ENCODE peak calls at places on chromosomes 6 and 20, in four cellular contexts. K is RWPE1, U is body of pancreas, I is tibial nerve. G is an unnamed sample.

GRCh38 chr6:17725083-17725482 is 18.4 kb upstream of the NUP153 start:
- DNase-seq in K (no peak), I (no peak), U (no peak), G (no peak)

GRCh38 chr6:161228911-161229591 is 44.8 kb downstream of the AGPAT4 start:
- DNase-seq in U (no peak), I (no peak), K (peak), G (peak)

GRCh38 chr20:17616480-17617211 is 46.8 kb downstream of the DSTN start:
- DNase-seq in K (no peak), I (no peak), U (no peak), G (no peak)

GRCh38 chr6:163127587-163127986 is 286.9 kb upstream of the QKI start:
- DNase-seq in K (no peak), I (no peak), U (no peak), G (no peak)

GRCh38 chr6:80690611-80691090 is 584.2 kb downstream of the BCKDHB start:
- DNase-seq in U (no peak), K (no peak), I (no peak), G (no peak)

GRCh38 chr6:89944826-89945407 is 50.6 kb downstream of the GJA10 start:
- DNase-seq in I (no peak), K (no peak), U (no peak), G (no peak)

GRCh38 chr6:122265755-122266154 is 133.7 kb upstream of the HSF2 start:
- DNase-seq in I (no peak), U (no peak), K (no peak), G (no peak)

GRCh38 chr6:130717657-130718056 is 109.5 kb upstream of the SMLR1 start:
- DNase-seq in I (no peak), K (no peak), U (no peak), G (no peak)

GRCh38 chr6:32214126-32214525 is 9.7 kb downstream of the NOTCH4 start:
- DNase-seq in I (no peak), K (no peak), U (no peak), G (no peak)

GRCh38 chr6:133218831-133219230 is 22.3 kb upstream of the EYA4 start:
- DNase-seq in U (no peak), K (no peak), I (no peak), G (peak)

GRCh38 chr6:4447646-4448315 is 312.4 kb upstream of the ECI2 start:
- DNase-seq in I (no peak), K (no peak), U (no peak), G (no peak)

GRCh38 chr6:79630883-79631799 is at the start of gene SH3BGRL2:
- DNase-seq in K (peak), U (peak), I (peak), G (peak)

GRCh38 chr6:103522045-103522444 is 1337.7 kb downstream of the HACE1 start:
- DNase-seq in K (no peak), U (no peak), I (no peak), G (no peak)

GRCh38 chr6:51562198-51562597 is 525.2 kb downstream of the PKHD1 start:
- DNase-seq in K (no peak), I (no peak), U (no peak), G (no peak)

GRCh38 chr20:17969276-17969883 is 562 bp downstream of the MGME1 start:
- DNase-seq in I (no peak), U (peak), K (peak), G (no peak)

GRCh38 chr6:64012351-64013060 is 376.9 kb downstream of the PHF3 start:
- DNase-seq in U (no peak), I (peak), K (peak), G (peak)

GRCh38 chr6:109892451-109893435 is 85.4 kb upstream of the GPR6 start:
- DNase-seq in K (peak), U (peak), I (no peak), G (peak)

GRCh38 chr6:14549319-14549770 is 431.8 kb downstream of the CD83 start:
- DNase-seq in K (no peak), I (no peak), U (no peak), G (no peak)

GRCh38 chr20:50381771-50382593 is 128.2 kb upstream of the PTPN1 start:
- DNase-seq in I (no peak), K (no peak), U (no peak), G (no peak)

GRCh38 chr20:38842558-38842981 is 37.1 kb downstream of the PPP1R16B start:
- DNase-seq in K (no peak), I (no peak), U (no peak), G (no peak)

GRCh38 chr6:163457637-163458561 is 43.4 kb downstream of the QKI start:
- DNase-seq in K (peak), I (peak), U (no peak), G (peak)

GRCh38 chr6:73665686-73666319 is 12.0 kb upstream of the SLC17A5 start:
- DNase-seq in U (no peak), I (no peak), K (no peak), G (peak)

GRCh38 chr6:16319813-16320532 is 81.6 kb downstream of the GMPR start:
- DNase-seq in K (peak), U (peak), I (peak), G (peak)

GRCh38 chr20:41956316-41957050 is 338.3 kb upstream of the CHD6 start:
- DNase-seq in I (no peak), K (no peak), U (no peak), G (no peak)

GRCh38 chr6:17904491-17905120 is 82.8 kb downstream of the KIF13A start:
- DNase-seq in K (no peak), U (no peak), I (no peak), G (no peak)

GRCh38 chr6:42045538-42046460 is 4.5 kb upstream of the TAF8 start:
- DNase-seq in U (peak), K (peak), I (peak), G (peak)

GRCh38 chr6:6610031-6610591 is 21.6 kb downstream of the LY86 start:
- DNase-seq in I (no peak), U (no peak), K (no peak), G (no peak)

GRCh38 chr6:106783631-106784566 is 154.5 kb downstream of the QRSL1 start:
- DNase-seq in I (no peak), K (peak), U (peak), G (peak)
- H3K27ac ChIP-seq in I (no peak), K (peak), U (peak), G (peak)

DNA sequence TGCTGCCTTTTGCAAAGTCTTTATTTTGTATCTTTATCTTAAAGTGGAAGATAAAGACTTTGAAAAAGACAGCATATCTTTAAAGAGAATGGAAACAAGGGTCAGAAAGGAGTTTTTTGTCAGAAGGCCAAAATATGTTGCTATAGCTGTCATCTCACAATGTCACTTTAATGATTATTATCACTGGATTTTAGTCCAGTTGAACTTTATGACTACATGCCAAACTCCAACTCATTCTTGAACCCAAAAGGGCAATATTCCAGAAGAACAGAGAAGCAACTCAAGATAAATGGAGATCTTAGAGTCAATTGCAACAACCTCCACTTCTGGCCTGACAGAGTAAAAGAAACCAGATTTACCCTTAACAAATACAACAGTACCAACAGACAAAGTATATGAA is 47.3 kb upstream of the CLIC5 start:
- DNase-seq in I (no peak), U (no peak), K (no peak), G (no peak)
- H3K27ac ChIP-seq in I (no peak), U (peak), K (no peak), G (no peak)

DNA sequence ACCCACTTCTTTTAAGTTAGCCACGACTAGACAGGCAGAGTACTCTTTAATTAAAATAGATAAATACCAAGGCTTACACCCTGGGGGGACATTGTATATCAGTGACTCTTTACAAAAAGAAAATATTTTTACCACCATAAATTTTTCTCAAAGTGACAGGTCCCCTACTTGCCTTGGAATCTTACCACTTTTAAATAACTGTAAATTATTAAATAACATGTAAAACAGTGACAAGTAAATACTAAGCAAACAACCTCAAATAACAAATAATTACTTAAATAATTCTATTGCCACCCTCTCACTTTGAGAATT is 116.3 kb downstream of the OGFRL1 start:
- DNase-seq in K (no peak), U (no peak), I (no peak), G (no peak)
- H3K27ac ChIP-seq in K (no peak), U (peak), I (no peak), G (peak)

GRCh38 chr20:24961384-24962181 is 12.5 kb downstream of the CST7 start:
- DNase-seq in U (no peak), I (no peak), K (no peak), G (no peak)

GRCh38 chr20:24960861-24961260 is 11.8 kb downstream of the CST7 start:
- DNase-seq in U (no peak), K (no peak), I (no peak), G (no peak)

GRCh38 chr20:24959591-24960301 is 10.7 kb downstream of the CST7 start:
- DNase-seq in U (no peak), K (no peak), I (no peak), G (no peak)

GRCh38 chr20:24958506-24959385 is 9.7 kb downstream of the CST7 start:
- DNase-seq in U (no peak), I (no peak), K (no peak), G (no peak)

GRCh38 chr20:24960302-24960801 is 11.3 kb downstream of the CST7 start:
- DNase-seq in I (no peak), K (no peak), U (peak), G (no peak)
- H3K27ac ChIP-seq in I (no peak), K (peak), U (no peak), G (no peak)

GRCh38 chr6:21609881-21610329 is 16.4 kb downstream of the SOX4 start:
- DNase-seq in I (no peak), U (no peak), K (no peak), G (no peak)
- H3K27ac ChIP-seq in I (no peak), U (no peak), K (no peak), G (no peak)

GRCh38 chr6:156783958-156784357 is 6.8 kb downstream of the ARID1B start:
- DNase-seq in U (no peak), K (no peak), I (no peak), G (no peak)
- H3K27ac ChIP-seq in U (no peak), K (no peak), I (no peak), G (no peak)

GRCh38 chr20:62357681-62358080 is 9.4 kb downstream of the LAMA5 start:
- DNase-seq in K (no peak), U (peak), I (no peak), G (no peak)
- H3K27ac ChIP-seq in K (peak), U (peak), I (peak), G (no peak)

GRCh38 chr6:3341467-3341866 is 82.7 kb downstream of the PSMG4 start:
- DNase-seq in U (no peak), I (peak), K (no peak), G (no peak)

GRCh38 chr6:3340358-3340798 is 81.6 kb downstream of the PSMG4 start:
- DNase-seq in U (no peak), I (peak), K (no peak), G (no peak)

GRCh38 chr6:3337521-3338350 is 79.0 kb downstream of the PSMG4 start:
- DNase-seq in U (no peak), I (no peak), K (no peak), G (no peak)

GRCh38 chr6:3343089-3343901 is 84.5 kb downstream of the PSMG4 start:
- DNase-seq in I (no peak), K (no peak), U (no peak), G (no peak)

DNA sequence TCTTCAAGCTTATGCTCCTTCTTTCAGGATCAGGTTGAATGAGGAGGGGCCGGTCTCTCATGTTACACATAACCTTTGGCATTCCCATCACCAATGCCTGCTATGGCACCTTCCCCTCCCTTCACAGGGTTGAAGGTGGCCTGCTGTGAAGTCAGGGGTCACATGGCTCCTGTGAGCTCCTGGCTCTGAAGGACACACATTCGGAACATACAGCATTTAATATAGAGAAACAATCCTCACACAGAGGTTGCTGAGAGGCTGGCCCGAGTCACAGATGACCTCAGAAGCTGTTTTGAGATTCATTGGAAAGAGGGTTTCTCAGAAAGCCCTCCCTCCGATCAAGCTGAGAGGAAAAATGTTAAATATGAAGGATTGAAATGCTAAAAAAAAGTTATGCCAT is 82.1 kb downstream of the PSMG4 start:
- DNase-seq in I (no peak), U (peak), K (no peak), G (no peak)
- H3K27ac ChIP-seq in I (no peak), U (peak), K (no peak), G (no peak)

G was measured in foreskin keratinocyte.